ENCODE peak calls at places on chromosome 7, in nine cellular contexts. K, H, D, I, C, T, X, A and O are unnamed samples. For H3K9me3, the result is how much of the 10 kb centered on the place peaks cover.

GRCh38 chr7:100190059-100190711 is 12.5 kb downstream of the STAG3 start:
- DNase-seq in K (peak), H (peak), D (no peak), I (no peak), C (no peak), T (no peak), X (no peak), A (no peak), O (no peak)

GRCh38 chr7:155303039-155303593 is 5.4 kb downstream of the INSIG1 start:
- DNase-seq in K (no peak), H (no peak), D (no peak), I (no peak), C (no peak), T (no peak), X (no peak), A (no peak), O (no peak)

GRCh38 chr7:98653601-98654310 is 36.7 kb downstream of the NPTX2 start:
- DNase-seq in K (no peak), H (no peak), D (no peak), I (no peak), C (no peak), T (no peak), X (no peak), A (no peak), O (no peak)

GRCh38 chr7:42345478-42346299 is 108.7 kb upstream of the GLI3 start:
- DNase-seq in K (no peak), H (no peak), D (no peak), I (no peak), C (no peak), T (no peak), X (no peak), A (no peak), O (no peak)

GRCh38 chr7:47652591-47652990 is 70.7 kb upstream of the TNS3 start:
- DNase-seq in K (no peak), H (peak), D (no peak), I (no peak), C (no peak), T (no peak), X (no peak), A (no peak), O (no peak)

GRCh38 chr7:36852017-36852416 is 127.7 kb upstream of the AOAH start:
- DNase-seq in K (no peak), H (no peak), D (no peak), I (no peak), C (no peak), T (no peak), X (no peak), A (peak), O (no peak)

GRCh38 chr7:101507791-101508252 is 121.3 kb downstream of the MYL10 start:
- DNase-seq in K (peak), H (peak), D (no peak), I (no peak), C (peak), T (peak), X (no peak), A (peak), O (no peak)

GRCh38 chr7:99129001-99129400 is 14.9 kb downstream of the SMURF1 start:
- DNase-seq in K (no peak), H (no peak), D (no peak), I (no peak), C (no peak), T (no peak), X (no peak), A (no peak), O (no peak)

GRCh38 chr7:3722396-3722846 is 421.4 kb downstream of the SDK1 start:
- DNase-seq in K (peak), H (peak), D (no peak), I (no peak), C (peak), T (no peak), X (no peak), A (no peak), O (no peak)

GRCh38 chr7:57646219-57646900 is 196.4 kb downstream of the ZNF716 start:
- DNase-seq in K (no peak), H (no peak), D (no peak), I (no peak), C (no peak), T (no peak), X (no peak), A (no peak), O (no peak)

GRCh38 chr7:57651006-57651405 is 201.0 kb downstream of the ZNF716 start:
- DNase-seq in K (no peak), H (no peak), D (no peak), I (no peak), C (no peak), T (no peak), X (no peak), A (no peak), O (no peak)

GRCh38 chr7:57641521-57642067 is 191.6 kb downstream of the ZNF716 start:
- DNase-seq in K (no peak), H (no peak), D (no peak), I (no peak), C (no peak), T (no peak), X (no peak), A (no peak), O (no peak)

GRCh38 chr7:57642730-57643129 is 192.8 kb downstream of the ZNF716 start:
- DNase-seq in K (no peak), H (no peak), D (no peak), I (no peak), C (no peak), T (no peak), X (no peak), A (no peak), O (no peak)

DNA sequence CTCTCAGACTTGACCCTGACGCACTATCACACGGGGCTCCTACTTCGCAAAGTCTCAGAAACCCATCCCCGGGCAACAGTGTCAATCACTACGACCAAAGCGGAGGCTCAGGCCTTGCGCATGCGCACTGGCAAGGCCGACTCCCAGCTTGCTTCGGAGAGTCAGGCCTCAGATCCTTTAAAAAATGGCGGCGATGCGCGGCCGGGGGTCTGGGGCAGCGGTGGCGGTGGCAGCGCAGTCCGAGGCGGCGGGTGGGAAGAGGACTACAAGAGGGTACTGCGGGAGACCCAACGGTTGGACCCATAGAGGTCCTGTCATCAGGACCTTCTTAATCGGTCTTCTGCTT is 196.9 kb downstream of the ZNF716 start:
- DNase-seq in K (no peak), H (no peak), D (no peak), I (no peak), C (no peak), T (no peak), X (no peak), A (no peak), O (no peak)
- H3K9me3 ChIP-seq in K (under half), H (under half), D (under half), I (under half), C (under half), T (under half), X (under half), A (under half), O (under half)

DNA sequence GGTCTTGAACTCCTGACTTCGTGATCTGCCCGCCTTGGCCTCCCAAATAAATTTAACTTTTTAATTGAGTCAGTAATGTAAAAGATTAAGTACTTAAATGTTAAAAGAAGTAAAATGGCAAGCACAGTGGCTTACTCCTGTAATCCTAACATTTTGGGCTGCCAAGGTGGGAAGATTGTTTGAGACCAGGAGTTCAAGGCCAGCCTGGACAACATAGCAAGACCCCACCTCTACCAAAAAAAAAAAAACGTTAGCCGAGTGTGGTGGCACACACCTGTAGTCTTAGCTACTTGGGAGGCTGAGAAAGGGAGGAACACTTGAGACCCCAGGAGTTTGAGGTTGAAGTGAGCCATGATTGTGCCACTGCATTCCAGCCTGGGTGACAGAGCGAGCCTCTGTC is 26.1 kb downstream of the PHTF2 start:
- DNase-seq in K (no peak), H (no peak), D (no peak), I (no peak), C (no peak), T (no peak), X (no peak), A (no peak), O (no peak)
- H3K9me3 ChIP-seq in K (under half), H (under half), D (under half), I (under half), C (under half), T (under half), X (under half), A (under half), O (under half)

GRCh38 chr7:134589491-134589941 is 40.6 kb downstream of the AKR1B15 start:
- DNase-seq in K (no peak), H (no peak), D (no peak), I (peak), C (no peak), T (no peak), X (no peak), A (no peak), O (no peak)

GRCh38 chr7:134594877-134595276 is 46.0 kb downstream of the AKR1B15 start:
- DNase-seq in K (no peak), H (peak), D (no peak), I (no peak), C (no peak), T (no peak), X (no peak), A (no peak), O (no peak)

GRCh38 chr7:134599371-134599770 is 47.3 kb upstream of the BPGM start:
- DNase-seq in K (peak), H (no peak), D (peak), I (no peak), C (no peak), T (no peak), X (no peak), A (no peak), O (no peak)

GRCh38 chr7:134593530-134594392 is 44.9 kb downstream of the AKR1B15 start:
- DNase-seq in K (peak), H (peak), D (peak), I (peak), C (peak), T (peak), X (peak), A (peak), O (no peak)
- H3K9me3 ChIP-seq in K (under half), H (under half), D (under half), I (under half), C (under half), T (under half), X (under half), A (under half), O (under half)

DNA sequence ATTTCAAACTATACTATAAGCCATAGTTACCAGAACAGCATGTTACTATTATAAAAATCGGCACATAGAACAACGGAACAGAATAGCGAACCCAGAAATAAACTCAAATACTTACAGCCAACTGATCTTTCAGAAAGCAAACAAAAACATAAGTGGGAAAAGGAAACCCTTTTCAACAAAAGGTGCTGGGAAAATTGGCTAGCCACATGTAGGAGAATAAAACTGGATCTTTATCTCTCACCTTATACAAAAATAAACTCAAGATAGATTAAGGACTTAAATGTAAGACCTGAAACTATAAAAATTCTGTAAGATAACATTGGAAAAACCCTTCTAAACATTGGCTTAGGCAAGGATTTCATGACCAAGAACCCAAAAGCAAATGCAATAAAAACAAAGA is 29.1 kb downstream of the ZNF680 start:
- DNase-seq in K (no peak), H (no peak), D (no peak), I (no peak), C (no peak), T (no peak), X (no peak), A (no peak), O (no peak)
- H3K9me3 ChIP-seq in K (under half), H (under half), D (under half), I (under half), C (half or more), T (under half), X (under half), A (under half), O (under half)

DNA sequence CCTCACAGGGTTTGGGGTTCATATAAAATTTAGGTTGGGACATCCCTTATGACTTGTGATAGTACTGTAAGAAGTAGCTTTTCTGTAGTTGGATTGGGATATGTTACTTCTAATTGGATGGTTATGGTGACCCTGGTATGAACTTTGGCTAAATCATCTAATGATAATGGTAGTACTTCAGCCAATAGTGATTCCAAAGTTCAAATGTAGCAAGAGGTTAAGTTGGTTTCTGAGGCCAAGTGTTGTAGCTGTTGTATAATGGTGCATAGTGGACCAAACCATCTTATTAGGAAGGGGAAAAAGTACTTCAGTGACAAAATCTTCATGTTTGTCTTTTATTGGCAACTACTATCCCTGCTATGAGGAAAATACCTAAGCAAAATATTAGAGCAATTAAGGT is 542.1 kb upstream of the IGFBP3 start:
- DNase-seq in K (no peak), H (no peak), D (no peak), I (no peak), C (no peak), T (no peak), X (no peak), A (no peak), O (no peak)
- H3K9me3 ChIP-seq in K (under half), H (under half), D (under half), I (half or more), C (under half), T (under half), X (under half), A (under half), O (under half)

GRCh38 chr7:157630301-157630853 is 293.6 kb downstream of the DNAJB6 start:
- DNase-seq in K (no peak), H (no peak), D (no peak), I (no peak), C (no peak), T (no peak), X (no peak), A (no peak), O (no peak)
- H3K9me3 ChIP-seq in K (under half), H (under half), D (under half), I (under half), C (under half), T (under half), X (under half), A (under half), O (under half)

GRCh38 chr7:157952841-157953645 is 616.2 kb downstream of the DNAJB6 start:
- DNase-seq in K (no peak), H (no peak), D (no peak), I (no peak), C (no peak), T (no peak), X (no peak), A (no peak), O (no peak)

GRCh38 chr7:157954901-157955300 is 618.1 kb downstream of the DNAJB6 start:
- DNase-seq in K (no peak), H (no peak), D (no peak), I (no peak), C (no peak), T (no peak), X (no peak), A (no peak), O (no peak)

GRCh38 chr7:157952050-157952667 is 615.4 kb downstream of the DNAJB6 start:
- DNase-seq in K (no peak), H (no peak), D (no peak), I (no peak), C (no peak), T (no peak), X (no peak), A (no peak), O (no peak)

GRCh38 chr7:157951300-157952049 is 614.7 kb downstream of the DNAJB6 start:
- DNase-seq in K (no peak), H (no peak), D (no peak), I (no peak), C (no peak), T (no peak), X (no peak), A (no peak), O (no peak)

DNA sequence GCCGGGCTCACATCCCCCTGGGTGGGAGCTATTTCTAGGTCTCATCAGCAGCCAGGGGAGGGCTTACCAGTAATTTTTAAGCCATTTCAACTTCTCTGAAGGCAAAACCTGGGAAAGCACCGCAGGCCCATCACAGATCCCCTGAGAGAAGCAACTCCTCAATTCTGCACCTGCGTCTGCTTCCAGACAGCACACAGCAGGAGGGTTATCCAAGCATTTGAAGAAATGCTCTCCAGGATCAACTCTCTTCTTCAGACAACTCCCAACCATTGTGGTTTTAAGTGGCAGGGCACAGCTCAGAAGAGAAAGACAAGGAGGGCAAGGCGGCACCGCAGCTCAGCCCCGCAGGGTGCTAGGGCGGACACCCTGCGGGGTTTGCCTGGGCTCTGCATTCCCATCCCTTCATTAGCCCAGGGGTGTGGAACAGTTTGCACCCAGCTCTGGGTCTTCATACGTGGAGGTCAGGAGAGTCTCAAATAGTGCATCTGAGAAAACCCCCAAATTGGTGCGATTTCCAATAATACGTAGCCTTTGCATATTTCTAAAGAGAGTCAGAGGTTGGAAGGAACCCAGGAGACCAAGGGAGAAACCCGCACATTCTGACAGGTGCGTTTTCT is 618.7 kb downstream of the DNAJB6 start:
- DNase-seq in K (no peak), H (no peak), D (no peak), I (no peak), C (peak), T (no peak), X (no peak), A (no peak), O (no peak)
- H3K9me3 ChIP-seq in K (under half), H (under half), D (under half), I (under half), C (under half), T (under half), X (under half), A (under half), O (under half)

DNA sequence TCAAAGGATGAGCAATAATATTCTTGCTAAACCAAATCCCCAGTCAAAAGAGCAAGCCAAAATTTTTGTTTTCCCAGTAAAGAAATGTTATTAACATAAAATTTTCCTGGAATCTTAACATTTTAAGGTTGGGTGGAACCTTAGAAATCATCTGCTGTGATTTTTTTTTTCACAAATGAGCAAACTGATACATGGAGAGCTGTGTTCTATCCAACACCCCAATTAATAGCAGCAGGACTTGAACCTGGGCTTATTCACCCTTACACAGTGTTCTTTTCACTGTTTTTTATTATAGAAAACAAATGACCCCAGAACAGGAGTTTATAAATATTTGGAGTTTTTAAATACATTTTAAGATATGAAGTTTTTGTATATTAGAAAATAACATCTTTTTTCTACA is 185.3 kb upstream of the VIPR2 start:
- DNase-seq in K (no peak), H (no peak), D (no peak), I (no peak), C (no peak), T (no peak), X (no peak), A (no peak), O (no peak)
- H3K9me3 ChIP-seq in K (under half), H (under half), D (under half), I (under half), C (under half), T (under half), X (under half), A (under half), O (under half)